ENCODE peak calls at places on chromosomes 3 and 15, in ten cellular contexts. L, S, M, W, G, O, C, H, F and X are unnamed samples.

GRCh38 chr3:127092776-127093175 is 100.2 kb upstream of the PRR23E start:
- DNase-seq in G (no peak), W (peak), C (no peak), O (no peak), F (no peak), L (no peak), H (no peak), M (no peak), S (no peak), X (no peak)

GRCh38 chr3:171640520-171641412 is 169.5 kb downstream of the PLD1 start:
- DNase-seq in S (peak), F (no peak), W (peak), H (peak), G (peak), O (no peak), M (no peak), C (no peak), L (peak), X (peak)

GRCh38 chr15:43225201-43225949 is 4.6 kb upstream of the EPB42 start:
- DNase-seq in O (no peak), F (peak), G (peak), C (peak), H (peak), W (peak), S (peak), L (peak), M (no peak), X (peak)

GRCh38 chr15:66294157-66294931 is 976 bp downstream of the DIS3L start:
- DNase-seq in F (peak), H (peak), C (peak), L (peak), S (peak), O (no peak), W (no peak), G (peak), M (no peak), X (peak)

GRCh38 chr3:150922611-150923010 is 17.4 kb upstream of the MINDY4B start:
- DNase-seq in O (no peak), C (no peak), G (no peak), S (peak), M (no peak), W (no peak), L (no peak), H (peak), F (no peak), X (no peak)

GRCh38 chr3:23175361-23176073 is 27.6 kb upstream of the UBE2E2 start:
- DNase-seq in S (no peak), F (no peak), L (no peak), C (no peak), H (no peak), W (no peak), G (no peak), O (no peak), M (no peak), X (no peak)

GRCh38 chr15:100858294-100858693 is 21.3 kb upstream of the ALDH1A3 start:
- DNase-seq in S (no peak), F (no peak), L (no peak), W (no peak), G (no peak), O (no peak), M (no peak), H (no peak), C (no peak), X (no peak)

GRCh38 chr3:132593950-132594328 is 3.1 kb upstream of the ACKR4 start:
- DNase-seq in W (no peak), O (no peak), L (peak), H (no peak), G (peak), F (no peak), S (no peak), M (no peak), C (no peak), X (peak)

GRCh38 chr3:55118453-55118852 is 190.6 kb upstream of the LRTM1 start:
- DNase-seq in H (no peak), O (no peak), W (no peak), C (no peak), S (no peak), M (no peak), F (no peak), G (no peak), L (no peak), X (no peak)

GRCh38 chr3:99872633-99873254 is 55.1 kb downstream of the CMSS1 start:
- DNase-seq in W (no peak), G (no peak), O (no peak), F (no peak), M (no peak), C (no peak), L (no peak), S (no peak), H (no peak), X (peak)

GRCh38 chr3:184227481-184227935 is 1.9 kb upstream of the VWA5B2 start:
- DNase-seq in H (peak), M (no peak), C (no peak), S (peak), F (peak), L (no peak), W (peak), G (no peak), O (peak), X (no peak)

GRCh38 chr3:170867552-170867951 is 2.4 kb downstream of the RPL22L1 start:
- DNase-seq in G (no peak), S (no peak), W (no peak), F (no peak), L (no peak), H (no peak), O (no peak), M (no peak), C (no peak), X (no peak)

GRCh38 chr3:99638244-99638948 is at the start of gene COL8A1:
- DNase-seq in G (peak), M (peak), S (peak), L (peak), H (peak), F (no peak), C (peak), W (peak), O (no peak), X (peak)

GRCh38 chr3:37942646-37943045 is 47.9 kb upstream of the VILL start:
- DNase-seq in G (no peak), S (no peak), L (no peak), C (no peak), H (no peak), M (no peak), F (no peak), O (no peak), W (no peak), X (no peak)

GRCh38 chr3:66416556-66417304 is 84.1 kb downstream of the LRIG1 start:
- DNase-seq in W (no peak), S (peak), L (no peak), C (peak), H (no peak), O (no peak), G (no peak), M (no peak), F (no peak), X (no peak)

GRCh38 chr3:122168044-122168443 is 15.4 kb upstream of the CASR start:
- DNase-seq in W (no peak), F (no peak), M (no peak), O (no peak), C (no peak), S (no peak), L (no peak), H (no peak), G (no peak), X (no peak)

GRCh38 chr3:151837057-151837456 is 23.1 kb downstream of the AADAC start:
- DNase-seq in W (peak), C (no peak), L (peak), S (peak), H (peak), M (no peak), O (no peak), F (no peak), G (peak), X (peak)

GRCh38 chr3:23743141-23743784 is 62.5 kb upstream of the UBE2E1 start:
- DNase-seq in W (no peak), G (no peak), F (no peak), S (peak), H (peak), C (no peak), L (no peak), O (no peak), M (no peak), X (no peak)

GRCh38 chr3:161343986-161344385 is 27.3 kb downstream of the SPTSSB start:
- DNase-seq in W (no peak), G (no peak), O (no peak), H (no peak), C (no peak), M (no peak), S (no peak), L (no peak), F (no peak), X (no peak)

GRCh38 chr3:172627057-172627809 is 83.6 kb downstream of the NCEH1 start:
- DNase-seq in C (no peak), W (no peak), H (no peak), G (no peak), M (no peak), S (no peak), F (no peak), L (no peak), O (no peak), X (no peak)

GRCh38 chr3:140103986-140104645 is 169.1 kb downstream of the CLSTN2 start:
- DNase-seq in W (no peak), G (no peak), F (no peak), S (peak), M (no peak), O (no peak), H (no peak), L (no peak), C (no peak), X (no peak)

GRCh38 chr15:57027596-57027995 is 109.2 kb downstream of the TCF12 start:
- DNase-seq in F (no peak), M (no peak), O (no peak), S (no peak), W (no peak), L (no peak), H (no peak), C (no peak), G (no peak), X (no peak)

GRCh38 chr3:72582211-72582878 is 265.9 kb downstream of the SHQ1 start:
- DNase-seq in C (no peak), L (no peak), W (no peak), S (no peak), G (no peak), H (no peak), F (peak), M (no peak), O (no peak), X (no peak)

GRCh38 chr15:42348083-42348482 is 11.2 kb upstream of the CAPN3 start:
- DNase-seq in G (peak), H (no peak), C (no peak), O (no peak), M (no peak), W (no peak), S (no peak), F (no peak), L (no peak), X (peak)

GRCh38 chr3:188365978-188366698 is 212.2 kb downstream of the LPP start:
- DNase-seq in C (no peak), S (no peak), H (no peak), F (no peak), G (no peak), L (no peak), O (no peak), M (no peak), W (no peak), X (no peak)

GRCh38 chr3:52690560-52690959 is 4.7 kb downstream of the GNL3 start:
- DNase-seq in C (no peak), L (no peak), G (no peak), O (no peak), M (no peak), F (no peak), S (no peak), W (no peak), H (no peak), X (no peak)

GRCh38 chr3:30581982-30582381 is 24.4 kb upstream of the TGFBR2 start:
- DNase-seq in G (no peak), S (no peak), L (no peak), M (no peak), C (no peak), W (no peak), O (no peak), F (no peak), H (no peak), X (no peak)

GRCh38 chr3:196889844-196890243 is 22.1 kb downstream of the SENP5 start:
- DNase-seq in C (no peak), L (no peak), M (no peak), H (no peak), F (no peak), O (no peak), G (no peak), S (no peak), W (no peak), X (no peak)

GRCh38 chr15:86493884-86494283 is 414.2 kb downstream of the AGBL1 start:
- DNase-seq in G (no peak), C (no peak), F (no peak), W (no peak), O (no peak), L (no peak), S (no peak), M (no peak), H (no peak), X (no peak)

GRCh38 chr3:72724070-72724469 is 124.2 kb downstream of the SHQ1 start:
- DNase-seq in C (no peak), S (peak), H (no peak), L (no peak), G (no peak), F (no peak), M (no peak), W (no peak), O (no peak), X (no peak)

GRCh38 chr3:141646760-141647561 is 91.1 kb upstream of the RNF7 start:
- DNase-seq in F (peak), H (peak), G (no peak), C (peak), M (peak), O (no peak), W (peak), S (peak), L (no peak), X (peak)

GRCh38 chr3:131107637-131108433 is 81.2 kb downstream of the NEK11 start:
- DNase-seq in F (no peak), M (no peak), S (no peak), G (peak), C (no peak), H (no peak), O (no peak), W (no peak), L (no peak), X (no peak)

GRCh38 chr3:54621181-54621580 is 306.7 kb downstream of the LRTM1 start:
- DNase-seq in L (no peak), G (no peak), F (no peak), O (no peak), S (no peak), M (no peak), C (no peak), H (no peak), W (peak), X (no peak)

GRCh38 chr3:61928776-61929175 is 367.4 kb downstream of the PTPRG start:
- DNase-seq in O (no peak), H (no peak), W (no peak), F (no peak), C (no peak), L (no peak), S (no peak), M (no peak), G (no peak), X (no peak)

GRCh38 chr15:85424154-85424553 is 43.8 kb downstream of the AKAP13 start:
- DNase-seq in O (no peak), W (no peak), S (no peak), C (no peak), F (no peak), H (no peak), G (no peak), M (no peak), L (no peak), X (no peak)

GRCh38 chr3:29515451-29515850 is 234.6 kb downstream of the RBMS3 start:
- DNase-seq in G (no peak), O (no peak), M (no peak), L (no peak), S (peak), H (no peak), F (peak), W (no peak), C (no peak), X (peak)

GRCh38 chr3:147361671-147362420 is 44.5 kb downstream of the ZIC4 start:
- DNase-seq in M (no peak), G (no peak), S (peak), W (peak), F (peak), H (no peak), C (peak), O (no peak), L (no peak), X (peak)

GRCh38 chr15:94411279-94411678 is 179.9 kb downstream of the MCTP2 start:
- DNase-seq in H (no peak), W (no peak), F (peak), G (no peak), M (no peak), O (no peak), L (no peak), C (no peak), S (no peak), X (no peak)

DNA sequence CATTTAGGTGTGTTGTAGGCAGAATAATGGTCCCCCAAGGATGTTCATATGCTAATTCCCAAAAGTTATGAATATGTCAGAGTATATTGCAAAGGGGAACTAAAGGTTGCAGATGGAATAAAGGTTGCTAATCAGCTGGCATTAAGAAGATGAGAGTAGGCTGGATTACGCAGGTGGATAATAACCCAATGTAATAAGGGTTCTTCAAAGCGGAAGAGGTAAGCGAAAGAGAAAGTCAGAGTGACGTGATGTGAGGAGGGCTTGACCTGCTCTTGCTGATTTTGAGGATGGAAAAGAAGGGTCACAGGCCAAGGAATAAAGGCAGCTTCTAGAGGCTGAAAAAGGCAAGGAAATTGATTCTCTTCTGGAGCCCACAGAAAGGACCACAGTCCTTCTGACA is 104.0 kb downstream of the STRIT1 start:
- DNase-seq in G (no peak), H (no peak), S (no peak), L (no peak), C (no peak), M (no peak), O (no peak), F (no peak), W (no peak), X (no peak)
- H3K4me3 ChIP-seq in G (no peak), H (no peak), S (no peak), L (no peak), C (no peak), M (no peak), O (no peak), F (no peak), W (no peak), X (no peak)

DNA sequence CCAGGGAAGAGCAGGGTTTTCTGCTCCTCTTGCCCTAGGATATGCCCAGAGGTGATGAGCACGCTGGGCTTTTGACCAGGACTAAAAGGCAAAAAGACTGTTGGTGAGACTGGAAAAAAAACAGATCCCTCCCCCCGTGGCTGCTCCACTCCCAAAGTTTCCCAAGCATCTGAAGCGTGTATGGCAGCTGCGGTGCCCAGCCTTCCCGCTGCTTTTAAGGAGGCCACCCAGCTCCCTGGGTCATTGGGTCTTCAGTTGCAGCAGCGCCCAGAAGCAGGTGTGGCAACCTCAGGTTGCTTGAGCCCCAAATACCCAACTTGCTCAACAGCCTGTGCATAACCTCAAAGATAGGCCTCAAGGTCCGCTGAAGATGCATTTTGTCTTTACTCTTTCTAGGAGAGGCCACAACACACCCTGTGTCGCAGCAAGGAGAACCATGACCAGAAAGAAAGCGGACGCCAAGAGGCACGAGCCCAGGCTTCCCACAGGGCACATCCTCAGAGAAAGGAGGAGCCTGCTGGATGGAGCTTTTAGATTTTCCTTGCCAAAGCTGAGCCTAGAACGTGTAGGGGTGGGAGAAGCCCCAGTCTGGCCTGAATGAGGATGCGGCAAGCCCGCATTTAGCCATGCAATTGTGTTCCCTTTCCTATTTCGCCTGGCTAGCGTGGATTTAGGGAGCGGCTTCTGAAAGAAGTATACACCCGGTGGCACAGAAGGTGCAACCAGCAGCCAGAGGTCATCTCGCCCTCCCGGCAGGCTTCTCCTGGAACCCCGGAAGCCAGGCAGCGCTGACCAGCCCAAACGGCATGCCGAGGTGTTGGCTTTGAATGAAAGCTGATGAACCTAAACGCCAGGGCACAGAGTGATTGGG is 1.9 kb downstream of the SRGAP3 start:
- DNase-seq in M (no peak), F (no peak), G (no peak), W (no peak), C (no peak), S (no peak), L (no peak), O (peak), H (no peak), X (no peak)
- H3K4me3 ChIP-seq in M (peak), F (no peak), G (peak), W (peak), C (no peak), S (no peak), L (no peak), O (peak), H (no peak), X (no peak)

DNA sequence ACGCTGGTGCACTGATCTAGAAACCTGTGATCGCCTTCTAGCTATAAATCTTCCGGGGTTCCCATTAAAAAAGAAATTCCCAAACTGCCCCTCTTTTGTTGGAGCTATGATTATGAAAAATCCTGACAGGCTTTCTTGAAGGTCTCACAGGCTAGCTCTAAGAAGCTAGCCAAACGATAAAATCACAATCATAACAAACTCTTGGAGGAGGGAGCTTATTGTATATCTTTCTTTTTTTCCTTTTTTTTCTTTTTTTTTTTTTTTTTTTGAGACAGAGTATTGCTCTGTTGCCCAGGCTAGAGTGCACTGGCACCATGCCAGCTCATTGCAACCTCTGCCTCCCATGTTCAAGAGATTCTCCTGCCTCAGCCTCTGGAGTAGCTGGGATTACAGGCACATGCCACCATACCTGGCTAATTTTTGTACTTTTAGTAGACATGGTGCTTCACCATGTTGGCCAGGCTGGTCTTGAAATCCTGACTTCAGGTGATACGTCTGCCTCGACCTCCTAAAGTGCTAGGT is 72.0 kb downstream of the MYO1E start:
- DNase-seq in H (no peak), O (peak), S (no peak), M (peak), G (no peak), C (no peak), L (no peak), W (no peak), F (no peak), X (no peak)
- H3K4me3 ChIP-seq in H (no peak), O (peak), S (no peak), M (no peak), G (no peak), C (no peak), L (peak), W (no peak), F (peak), X (no peak)

DNA sequence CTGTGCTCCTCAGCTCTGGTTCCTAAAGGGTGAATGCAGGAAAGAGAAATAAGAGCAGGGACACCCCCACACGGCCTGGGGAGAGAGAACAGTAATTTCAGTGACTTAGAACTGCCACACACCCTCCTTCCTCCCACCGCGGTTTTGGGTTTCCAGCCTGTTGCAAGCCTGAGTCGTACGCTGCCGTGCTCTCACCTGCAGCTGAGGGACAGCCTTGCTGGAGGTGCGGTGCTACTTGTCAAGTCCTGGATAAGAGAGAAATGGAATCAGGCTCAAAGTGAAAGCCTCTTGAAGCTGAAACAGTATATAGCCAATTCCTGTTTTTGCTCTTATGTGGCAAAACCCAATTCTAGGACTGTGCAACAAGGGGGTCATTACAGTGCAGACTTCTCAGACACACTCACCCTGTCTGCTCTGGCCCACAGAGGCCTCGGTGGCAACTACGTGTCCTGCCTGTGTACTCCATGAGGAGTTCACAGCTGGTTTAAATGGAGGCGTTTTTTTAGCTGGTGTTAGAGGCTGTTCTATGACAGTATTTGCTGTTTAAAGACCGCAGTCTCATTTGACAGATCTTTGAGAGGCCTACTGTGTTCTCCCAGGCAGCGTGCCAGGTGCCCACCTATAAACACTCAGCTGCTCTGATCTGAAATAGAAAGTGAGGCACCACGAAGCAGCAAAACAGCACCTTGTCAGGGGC is 42.9 kb downstream of the TBC1D2B start:
- DNase-seq in F (peak), G (no peak), L (no peak), W (no peak), O (peak), S (no peak), C (no peak), M (no peak), H (no peak), X (no peak)
- H3K4me3 ChIP-seq in F (no peak), G (no peak), L (peak), W (no peak), O (no peak), S (no peak), C (no peak), M (no peak), H (no peak), X (no peak)